ENCODE peak calls at places on chromosome 13, in nine cellular contexts. Y is adrenal gland; T is A549; N is right atrium auricular region; P is H1; K is caudate nucleus; M is GM23338; O is CD8-positive, alpha-beta T cell; D is psoas muscle. U is an unnamed sample.

GRCh38 chr13:46172531-46172991 is 9.4 kb downstream of the LCP1 start:
- DNase-seq in Y (no peak), T (no peak), N (no peak), P (no peak), K (no peak), M (no peak), O (peak), D (no peak), U (no peak)

GRCh38 chr13:33274264-33274663 is 11.3 kb downstream of the STARD13 start:
- DNase-seq in Y (no peak), T (no peak), N (no peak), P (no peak), K (no peak), M (no peak), O (no peak), D (no peak), U (no peak)

GRCh38 chr13:104295537-104295936 is 1229.3 kb upstream of the SLC10A2 start:
- DNase-seq in Y (no peak), T (no peak), N (no peak), P (no peak), K (no peak), M (no peak), O (no peak), D (no peak), U (no peak)

GRCh38 chr13:35598790-35599369 is 122.4 kb upstream of the MAB21L1 start:
- DNase-seq in Y (no peak), T (no peak), N (no peak), P (no peak), K (no peak), M (no peak), O (no peak), D (no peak), U (no peak)

GRCh38 chr13:64305246-64305645 is 2889.6 kb upstream of the PCDH20 start:
- DNase-seq in Y (no peak), T (no peak), N (no peak), P (no peak), K (no peak), M (no peak), O (no peak), D (no peak), U (no peak)

GRCh38 chr13:100542546-100543156 is 45.9 kb downstream of the GGACT start:
- DNase-seq in Y (no peak), T (peak), N (peak), P (peak), K (no peak), M (peak), O (no peak), D (no peak), U (no peak)

GRCh38 chr13:112885782-112886268 is 83.2 kb upstream of the MCF2L start:
- DNase-seq in Y (peak), T (peak), N (peak), P (peak), K (no peak), M (peak), O (no peak), D (peak), U (no peak)

GRCh38 chr13:89082623-89083022 is 1411.5 kb downstream of the SLITRK5 start:
- DNase-seq in Y (no peak), T (no peak), N (no peak), P (no peak), K (no peak), M (no peak), O (no peak), D (no peak), U (no peak)

GRCh38 chr13:111873676-111874178 is 193.2 kb upstream of the SOX1 start:
- DNase-seq in Y (no peak), T (no peak), N (no peak), P (peak), K (no peak), M (no peak), O (no peak), D (no peak), U (no peak)

GRCh38 chr13:21138561-21138960 is 37.8 kb downstream of the SKA3 start:
- DNase-seq in Y (no peak), T (no peak), N (no peak), P (no peak), K (no peak), M (no peak), O (no peak), D (no peak), U (no peak)

GRCh38 chr13:44870456-44870929 is 118.8 kb downstream of the NUFIP1 start:
- DNase-seq in Y (no peak), T (no peak), N (peak), P (no peak), K (no peak), M (no peak), O (no peak), D (peak), U (no peak)

GRCh38 chr13:20616059-20616797 is 49.3 kb downstream of the IFT88 start:
- DNase-seq in Y (no peak), T (peak), N (no peak), P (no peak), K (no peak), M (no peak), O (no peak), D (no peak), U (no peak)

GRCh38 chr13:114078501-114079451 is 53.6 kb downstream of the RASA3 start:
- DNase-seq in Y (no peak), T (no peak), N (peak), P (no peak), K (no peak), M (no peak), O (no peak), D (peak), U (no peak)

GRCh38 chr13:98570929-98571372 is 6.0 kb downstream of the STK24 start:
- DNase-seq in Y (peak), T (no peak), N (no peak), P (no peak), K (no peak), M (no peak), O (no peak), D (no peak), U (no peak)

GRCh38 chr13:77523386-77523785 is 12.1 kb upstream of the SCEL start:
- DNase-seq in Y (no peak), T (no peak), N (no peak), P (no peak), K (no peak), M (no peak), O (no peak), D (no peak), U (no peak)

GRCh38 chr13:74132768-74133656 is 1.2 kb downstream of the KLF12 start:
- DNase-seq in Y (no peak), T (peak), N (peak), P (peak), K (no peak), M (peak), O (peak), D (peak), U (no peak)

GRCh38 chr13:101451641-101452040 is 834 bp upstream of the ITGBL1 start:
- DNase-seq in Y (no peak), T (no peak), N (no peak), P (no peak), K (no peak), M (no peak), O (no peak), D (no peak), U (no peak)

GRCh38 chr13:42971670-42972355 is 20.2 kb downstream of the EPSTI1 start:
- DNase-seq in Y (no peak), T (no peak), N (no peak), P (no peak), K (no peak), M (no peak), O (no peak), D (no peak), U (no peak)

GRCh38 chr13:98856983-98857382 is 104.5 kb upstream of the SLC15A1 start:
- DNase-seq in Y (peak), T (no peak), N (no peak), P (no peak), K (no peak), M (no peak), O (no peak), D (no peak), U (peak)

GRCh38 chr13:50156140-50156539 is 140.9 kb downstream of the KCNRG start:
- DNase-seq in Y (peak), T (no peak), N (no peak), P (no peak), K (no peak), M (no peak), O (no peak), D (no peak), U (no peak)

GRCh38 chr13:96792188-96792587 is 202.1 kb downstream of the OXGR1 start:
- DNase-seq in Y (no peak), T (no peak), N (no peak), P (no peak), K (no peak), M (peak), O (no peak), D (no peak), U (no peak)

GRCh38 chr13:27022571-27023311 is 148.9 kb downstream of the USP12 start:
- DNase-seq in Y (no peak), T (peak), N (no peak), P (no peak), K (peak), M (no peak), O (no peak), D (no peak), U (no peak)

GRCh38 chr13:24304620-24305019 is 4.8 kb upstream of the C1QTNF9 start:
- DNase-seq in Y (no peak), T (no peak), N (peak), P (no peak), K (no peak), M (no peak), O (no peak), D (no peak), U (no peak)

GRCh38 chr13:34172048-34172447 is 354.1 kb downstream of the RFC3 start:
- DNase-seq in Y (no peak), T (no peak), N (no peak), P (no peak), K (no peak), M (no peak), O (no peak), D (no peak), U (no peak)

GRCh38 chr13:45466359-45466758 is 1.6 kb downstream of the COG3 start:
- DNase-seq in Y (no peak), T (no peak), N (no peak), P (no peak), K (no peak), M (no peak), O (no peak), D (no peak), U (no peak)

GRCh38 chr13:106629068-106629712 is 61.3 kb upstream of the ARGLU1 start:
- DNase-seq in Y (no peak), T (no peak), N (no peak), P (no peak), K (no peak), M (no peak), O (no peak), D (no peak), U (no peak)

GRCh38 chr13:41613471-41613870 is 156.1 kb downstream of the RGCC start:
- DNase-seq in Y (no peak), T (no peak), N (no peak), P (no peak), K (no peak), M (no peak), O (no peak), D (no peak), U (no peak)

GRCh38 chr13:98105929-98106336 is 37.0 kb upstream of the FARP1 start:
- DNase-seq in Y (no peak), T (no peak), N (no peak), P (no peak), K (no peak), M (no peak), O (no peak), D (no peak), U (no peak)

GRCh38 chr13:25752957-25753540 is 298.8 kb downstream of the SHISA2 start:
- DNase-seq in Y (peak), T (no peak), N (peak), P (no peak), K (no peak), M (no peak), O (no peak), D (peak), U (no peak)

GRCh38 chr13:98681017-98681416 is 71.5 kb downstream of the SLC15A1 start:
- DNase-seq in Y (no peak), T (no peak), N (no peak), P (no peak), K (no peak), M (no peak), O (no peak), D (no peak), U (no peak)

GRCh38 chr13:59542303-59542702 is 621.4 kb downstream of the DIAPH3 start:
- DNase-seq in Y (no peak), T (no peak), N (no peak), P (no peak), K (no peak), M (no peak), O (no peak), D (no peak), U (no peak)

GRCh38 chr13:38814331-38814730 is 127.5 kb downstream of the FREM2 start:
- DNase-seq in Y (no peak), T (no peak), N (no peak), P (no peak), K (no peak), M (no peak), O (no peak), D (no peak), U (no peak)

GRCh38 chr13:98746968-98747367 is 5.5 kb downstream of the SLC15A1 start:
- DNase-seq in Y (no peak), T (peak), N (no peak), P (no peak), K (no peak), M (no peak), O (no peak), D (no peak), U (no peak)

GRCh38 chr13:41931337-41931736 is 29.6 kb downstream of the VWA8 start:
- DNase-seq in Y (no peak), T (no peak), N (no peak), P (no peak), K (no peak), M (no peak), O (no peak), D (no peak), U (no peak)

GRCh38 chr13:44212633-44213387 is 160.8 kb upstream of the SERP2 start:
- DNase-seq in Y (no peak), T (no peak), N (peak), P (no peak), K (no peak), M (peak), O (no peak), D (peak), U (no peak)

GRCh38 chr13:41985788-41986508 is 25.0 kb upstream of the VWA8 start:
- DNase-seq in Y (no peak), T (peak), N (no peak), P (no peak), K (no peak), M (no peak), O (no peak), D (no peak), U (no peak)

GRCh38 chr13:30464496-30465351 is 1.0 kb downstream of the HMGB1 start:
- DNase-seq in Y (peak), T (peak), N (peak), P (peak), K (peak), M (peak), O (peak), D (peak), U (peak)
- H3K27ac ChIP-seq in Y (peak), T (peak), N (peak), P (peak), K (peak), M (peak), O (peak), D (peak), U (peak)

GRCh38 chr13:110045919-110046318 is 259.5 kb upstream of the IRS2 start:
- DNase-seq in Y (no peak), T (no peak), N (no peak), P (no peak), K (no peak), M (no peak), O (no peak), D (no peak), U (no peak)

GRCh38 chr13:110045202-110045601 is 258.8 kb upstream of the IRS2 start:
- DNase-seq in Y (no peak), T (no peak), N (no peak), P (no peak), K (no peak), M (no peak), O (no peak), D (no peak), U (no peak)

GRCh38 chr13:110042253-110042652 is 255.9 kb upstream of the IRS2 start:
- DNase-seq in Y (no peak), T (no peak), N (no peak), P (no peak), K (no peak), M (no peak), O (no peak), D (no peak), U (no peak)

GRCh38 chr13:110044521-110045200 is 258.3 kb upstream of the IRS2 start:
- DNase-seq in Y (no peak), T (no peak), N (no peak), P (no peak), K (no peak), M (peak), O (no peak), D (no peak), U (no peak)

DNA sequence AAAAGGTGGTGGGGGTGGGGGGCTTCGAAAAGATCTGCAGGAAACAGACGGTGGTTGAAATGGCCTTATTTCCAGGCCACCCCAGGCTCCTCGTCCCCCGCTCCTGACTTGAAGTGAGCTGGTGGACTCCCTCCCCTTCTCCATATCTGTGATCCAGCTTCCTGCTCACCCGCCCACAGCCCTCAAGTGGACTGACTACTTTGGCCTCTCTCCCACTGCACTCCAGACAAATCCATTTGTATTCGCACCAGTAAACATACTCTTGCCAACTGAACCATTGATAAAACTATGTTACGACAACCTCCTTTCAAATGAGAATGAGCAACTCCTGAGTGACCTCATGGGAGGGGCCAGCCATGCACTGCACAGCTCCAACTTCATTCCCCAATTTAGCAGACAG is 259.4 kb downstream of the COL4A1 start:
- DNase-seq in Y (no peak), T (no peak), N (peak), P (no peak), K (no peak), M (no peak), O (no peak), D (no peak), U (no peak)
- H3K27ac ChIP-seq in Y (no peak), T (no peak), N (peak), P (no peak), K (no peak), M (no peak), O (no peak), D (no peak), U (no peak)

GRCh38 chr13:75776550-75776949 is 140.4 kb downstream of the LMO7 start:
- DNase-seq in Y (no peak), T (no peak), N (no peak), P (no peak), K (no peak), M (no peak), O (no peak), D (no peak), U (no peak)

GRCh38 chr13:75770164-75771145 is 134.3 kb downstream of the LMO7 start:
- DNase-seq in Y (no peak), T (no peak), N (no peak), P (no peak), K (no peak), M (no peak), O (no peak), D (no peak), U (no peak)

GRCh38 chr13:75774176-75774575 is 138.0 kb downstream of the LMO7 start:
- DNase-seq in Y (no peak), T (no peak), N (no peak), P (no peak), K (no peak), M (no peak), O (no peak), D (no peak), U (no peak)

GRCh38 chr13:75769141-75769905 is 133.2 kb downstream of the LMO7 start:
- DNase-seq in Y (no peak), T (no peak), N (no peak), P (no peak), K (no peak), M (no peak), O (no peak), D (no peak), U (no peak)

DNA sequence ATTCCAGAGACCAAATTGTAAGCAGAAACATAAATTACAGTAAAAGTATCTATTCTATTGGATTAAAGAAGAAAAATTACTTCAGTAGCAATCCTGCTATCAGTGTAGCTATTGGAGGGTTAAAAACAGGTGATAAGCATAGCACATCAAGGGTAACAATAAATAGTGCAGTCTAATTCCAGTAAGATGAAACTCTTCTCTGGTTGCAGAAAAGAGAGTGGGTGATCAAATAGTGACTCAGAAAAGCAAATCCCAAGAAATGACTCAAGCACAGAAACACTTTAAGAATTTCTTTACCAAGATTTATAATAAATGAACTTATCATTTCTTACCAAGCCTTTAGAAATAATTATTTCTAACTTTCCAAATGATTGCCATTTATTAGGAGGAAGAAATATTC is 135.7 kb downstream of the LMO7 start:
- DNase-seq in Y (no peak), T (peak), N (no peak), P (no peak), K (no peak), M (no peak), O (no peak), D (no peak), U (no peak)
- H3K27ac ChIP-seq in Y (no peak), T (no peak), N (no peak), P (no peak), K (no peak), M (no peak), O (no peak), D (peak), U (no peak)

DNA sequence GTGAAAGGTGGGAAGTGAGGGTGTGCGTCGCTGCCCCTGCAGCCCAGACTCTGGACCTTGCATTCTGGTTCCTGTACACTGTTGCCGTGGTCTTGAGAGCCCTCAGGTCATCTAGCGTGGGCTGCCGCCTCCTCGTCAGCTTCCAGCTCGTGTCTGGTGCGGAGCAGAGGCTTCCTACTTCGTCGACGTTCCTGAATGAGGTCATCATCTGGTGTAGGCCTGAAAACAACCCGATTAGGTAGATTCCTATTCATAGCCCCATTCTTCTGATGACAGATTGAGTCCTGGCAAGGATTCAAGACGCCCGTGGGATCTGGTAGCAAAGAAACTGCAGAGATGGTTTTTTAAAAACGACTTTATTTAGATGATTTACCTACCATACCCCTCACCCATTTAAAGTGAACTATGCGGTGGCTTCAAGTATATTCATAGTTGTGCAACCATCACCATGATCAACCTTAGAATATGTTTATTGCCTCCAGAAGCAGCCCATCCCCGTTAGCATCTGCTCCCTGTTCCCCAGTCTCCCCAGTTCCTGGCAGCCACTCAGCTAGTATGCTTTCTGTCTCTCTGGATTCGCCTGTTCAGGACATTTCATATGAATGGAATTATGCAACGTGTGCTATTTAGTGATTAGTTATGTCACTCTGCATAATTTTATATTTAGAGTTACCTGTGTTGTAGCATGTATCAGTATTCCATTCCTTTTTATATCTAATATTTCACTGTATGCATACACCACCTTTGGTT is 13.8 kb downstream of the NAXD start:
- DNase-seq in Y (no peak), T (no peak), N (no peak), P (no peak), K (no peak), M (no peak), O (no peak), D (no peak), U (no peak)
- H3K27ac ChIP-seq in Y (no peak), T (no peak), N (peak), P (no peak), K (peak), M (no peak), O (no peak), D (peak), U (no peak)